ENCODE peak calls at places on chromosomes 7 and 10, in seven cellular contexts. One of them, this sample, is unnamed. For H3K36me3, the result is how much of the 10 kb centered on the place peaks cover.

GRCh38 chr7:105885386-105886111 is 9.2 kb upstream of the ATXN7L1 start:
- DNase-seq in left ventricle myocardium inferior: no peak
- DNase-seq in colonic mucosa: no peak
- DNase-seq in esophagus squamous epithelium: no peak
- DNase-seq in body of pancreas: peak
- DNase-seq in astrocyte: peak
- DNase-seq in prostate gland: no peak
- DNase-seq in this sample: no peak

GRCh38 chr7:93146465-93147127 is 1.6 kb downstream of the SAMD9L start:
- DNase-seq in left ventricle myocardium inferior: no peak
- DNase-seq in colonic mucosa: no peak
- DNase-seq in esophagus squamous epithelium: no peak
- DNase-seq in body of pancreas: no peak
- DNase-seq in astrocyte: no peak
- DNase-seq in prostate gland: no peak
- DNase-seq in this sample: no peak

GRCh38 chr10:98577578-98577977 is 130.8 kb upstream of the HPS1 start:
- DNase-seq in left ventricle myocardium inferior: no peak
- DNase-seq in colonic mucosa: no peak
- DNase-seq in esophagus squamous epithelium: no peak
- DNase-seq in body of pancreas: no peak
- DNase-seq in astrocyte: no peak
- DNase-seq in prostate gland: no peak
- DNase-seq in this sample: no peak

GRCh38 chr10:114821915-114822770 is 563 bp downstream of the FHIP2A start:
- DNase-seq in left ventricle myocardium inferior: peak
- DNase-seq in colonic mucosa: peak
- DNase-seq in esophagus squamous epithelium: no peak
- DNase-seq in body of pancreas: peak
- DNase-seq in astrocyte: peak
- DNase-seq in prostate gland: peak
- DNase-seq in this sample: peak

GRCh38 chr7:149714910-149715471 is 58.4 kb downstream of the ZNF467 start:
- DNase-seq in left ventricle myocardium inferior: no peak
- DNase-seq in colonic mucosa: peak
- DNase-seq in esophagus squamous epithelium: no peak
- DNase-seq in body of pancreas: peak
- DNase-seq in astrocyte: no peak
- DNase-seq in prostate gland: peak
- DNase-seq in this sample: peak

GRCh38 chr7:21910253-21910652 is 35.4 kb downstream of the CDCA7L start:
- DNase-seq in left ventricle myocardium inferior: no peak
- DNase-seq in colonic mucosa: no peak
- DNase-seq in esophagus squamous epithelium: no peak
- DNase-seq in body of pancreas: no peak
- DNase-seq in astrocyte: no peak
- DNase-seq in prostate gland: no peak
- DNase-seq in this sample: no peak

GRCh38 chr10:69941730-69942129 is 110.9 kb upstream of the MACROH2A2 start:
- DNase-seq in left ventricle myocardium inferior: no peak
- DNase-seq in colonic mucosa: no peak
- DNase-seq in esophagus squamous epithelium: no peak
- DNase-seq in body of pancreas: no peak
- DNase-seq in astrocyte: no peak
- DNase-seq in prostate gland: no peak
- DNase-seq in this sample: no peak

GRCh38 chr10:113666682-113667252 is 2.9 kb upstream of the NRAP start:
- DNase-seq in left ventricle myocardium inferior: no peak
- DNase-seq in colonic mucosa: no peak
- DNase-seq in esophagus squamous epithelium: no peak
- DNase-seq in body of pancreas: no peak
- DNase-seq in astrocyte: peak
- DNase-seq in prostate gland: no peak
- DNase-seq in this sample: no peak

GRCh38 chr10:96708456-96708855 is 11.9 kb downstream of the PIK3AP1 start:
- DNase-seq in left ventricle myocardium inferior: no peak
- DNase-seq in colonic mucosa: no peak
- DNase-seq in esophagus squamous epithelium: no peak
- DNase-seq in body of pancreas: peak
- DNase-seq in astrocyte: no peak
- DNase-seq in prostate gland: no peak
- DNase-seq in this sample: no peak

GRCh38 chr7:992742-993607 is 10.0 kb downstream of the CYP2W1 start:
- DNase-seq in left ventricle myocardium inferior: peak
- DNase-seq in colonic mucosa: peak
- DNase-seq in esophagus squamous epithelium: peak
- DNase-seq in body of pancreas: peak
- DNase-seq in astrocyte: peak
- DNase-seq in prostate gland: peak
- DNase-seq in this sample: peak

GRCh38 chr7:156474241-156474743 is 166.3 kb upstream of the RNF32 start:
- DNase-seq in left ventricle myocardium inferior: no peak
- DNase-seq in colonic mucosa: no peak
- DNase-seq in esophagus squamous epithelium: no peak
- DNase-seq in body of pancreas: no peak
- DNase-seq in astrocyte: peak
- DNase-seq in prostate gland: no peak
- DNase-seq in this sample: no peak

GRCh38 chr7:14888904-14889482 is 13.6 kb downstream of the DGKB start:
- DNase-seq in left ventricle myocardium inferior: no peak
- DNase-seq in colonic mucosa: no peak
- DNase-seq in esophagus squamous epithelium: no peak
- DNase-seq in body of pancreas: no peak
- DNase-seq in astrocyte: peak
- DNase-seq in prostate gland: no peak
- DNase-seq in this sample: no peak

DNA sequence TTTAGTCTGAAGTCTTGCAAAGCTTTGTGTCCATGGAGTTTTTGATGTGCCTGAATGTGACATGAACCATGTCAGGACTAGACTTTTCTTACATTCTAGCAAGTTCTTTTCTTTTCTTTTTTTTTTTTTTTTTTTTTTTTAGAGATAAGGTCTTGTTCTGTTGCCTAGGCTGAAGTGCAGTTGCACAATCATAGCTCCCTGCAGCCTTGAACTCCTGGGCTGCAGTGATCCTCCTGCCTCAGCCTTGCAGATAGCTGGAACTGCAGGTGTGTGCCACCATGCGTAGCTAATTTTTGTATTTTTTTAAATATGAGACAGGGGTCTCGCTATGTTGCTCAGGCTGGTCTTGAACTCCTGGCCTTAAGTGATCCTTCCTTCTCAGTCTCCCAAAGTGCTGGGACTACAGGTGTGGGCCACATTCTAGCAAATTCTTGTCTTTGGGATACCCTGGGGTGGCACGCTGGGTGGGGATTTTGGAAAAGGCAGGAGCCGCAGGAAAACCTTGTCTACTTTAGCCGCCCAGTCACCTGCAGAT is 152.8 kb downstream of the SVIL start:
- DNase-seq in left ventricle myocardium inferior: no peak
- DNase-seq in colonic mucosa: no peak
- DNase-seq in esophagus squamous epithelium: no peak
- DNase-seq in body of pancreas: peak
- DNase-seq in astrocyte: no peak
- DNase-seq in prostate gland: no peak
- DNase-seq in this sample: no peak
- H3K27ac ChIP-seq in left ventricle myocardium inferior: peak
- H3K27ac ChIP-seq in colonic mucosa: no peak
- H3K27ac ChIP-seq in esophagus squamous epithelium: no peak
- H3K27ac ChIP-seq in body of pancreas: no peak
- H3K27ac ChIP-seq in astrocyte: no peak
- H3K27ac ChIP-seq in prostate gland: no peak
- H3K27ac ChIP-seq in this sample: no peak

GRCh38 chr7:47483604-47484273 is 98.2 kb downstream of the TNS3 start:
- DNase-seq in left ventricle myocardium inferior: no peak
- DNase-seq in colonic mucosa: no peak
- DNase-seq in esophagus squamous epithelium: no peak
- DNase-seq in body of pancreas: no peak
- DNase-seq in astrocyte: no peak
- DNase-seq in prostate gland: no peak
- DNase-seq in this sample: no peak

GRCh38 chr7:47479821-47480575 is 101.9 kb downstream of the TNS3 start:
- DNase-seq in left ventricle myocardium inferior: no peak
- DNase-seq in colonic mucosa: no peak
- DNase-seq in esophagus squamous epithelium: no peak
- DNase-seq in body of pancreas: no peak
- DNase-seq in astrocyte: no peak
- DNase-seq in prostate gland: no peak
- DNase-seq in this sample: no peak

GRCh38 chr7:47482013-47482761 is 99.7 kb downstream of the TNS3 start:
- DNase-seq in left ventricle myocardium inferior: no peak
- DNase-seq in colonic mucosa: no peak
- DNase-seq in esophagus squamous epithelium: no peak
- DNase-seq in body of pancreas: peak
- DNase-seq in astrocyte: peak
- DNase-seq in prostate gland: no peak
- DNase-seq in this sample: no peak

GRCh38 chr7:47480576-47481538 is 101.1 kb downstream of the TNS3 start:
- DNase-seq in left ventricle myocardium inferior: no peak
- DNase-seq in colonic mucosa: no peak
- DNase-seq in esophagus squamous epithelium: no peak
- DNase-seq in body of pancreas: no peak
- DNase-seq in astrocyte: no peak
- DNase-seq in prostate gland: peak
- DNase-seq in this sample: no peak

GRCh38 chr7:47481656-47482012 is 100.3 kb downstream of the TNS3 start:
- DNase-seq in left ventricle myocardium inferior: no peak
- DNase-seq in colonic mucosa: no peak
- DNase-seq in esophagus squamous epithelium: no peak
- DNase-seq in body of pancreas: no peak
- DNase-seq in astrocyte: no peak
- DNase-seq in prostate gland: no peak
- DNase-seq in this sample: no peak
- H3K4me3 ChIP-seq in left ventricle myocardium inferior: peak
- H3K4me3 ChIP-seq in colonic mucosa: no peak
- H3K4me3 ChIP-seq in esophagus squamous epithelium: no peak
- H3K4me3 ChIP-seq in body of pancreas: no peak
- H3K4me3 ChIP-seq in astrocyte: peak
- H3K4me3 ChIP-seq in prostate gland: no peak
- H3K4me3 ChIP-seq in this sample: no peak

GRCh38 chr7:84274029-84274638 is 79.5 kb upstream of the SEMA3A start:
- DNase-seq in left ventricle myocardium inferior: no peak
- DNase-seq in colonic mucosa: no peak
- DNase-seq in esophagus squamous epithelium: no peak
- DNase-seq in body of pancreas: no peak
- DNase-seq in astrocyte: no peak
- DNase-seq in prostate gland: no peak
- DNase-seq in this sample: no peak
- H3K36me3 ChIP-seq in left ventricle myocardium inferior: under half
- H3K36me3 ChIP-seq in colonic mucosa: under half
- H3K36me3 ChIP-seq in esophagus squamous epithelium: under half
- H3K36me3 ChIP-seq in body of pancreas: under half
- H3K36me3 ChIP-seq in astrocyte: under half
- H3K36me3 ChIP-seq in prostate gland: under half
- H3K36me3 ChIP-seq in this sample: under half

DNA sequence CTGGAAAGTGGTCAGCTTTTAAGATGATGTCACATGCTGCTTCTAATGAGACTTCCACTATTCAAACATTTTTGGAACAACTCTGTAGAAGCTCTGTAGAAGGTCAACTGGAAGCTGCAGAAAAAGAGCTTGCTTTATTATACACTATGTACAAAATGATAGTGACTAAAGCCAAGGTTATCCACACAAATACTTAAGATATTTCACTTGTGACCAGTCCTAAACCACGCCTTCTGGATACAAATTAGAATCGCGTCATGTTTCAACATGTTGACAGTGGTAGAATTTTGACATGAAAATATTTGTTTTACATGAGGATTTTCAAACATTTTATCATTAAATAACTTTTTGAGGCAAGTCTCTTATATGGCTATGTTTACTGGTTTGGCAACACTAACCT is 499.6 kb upstream of the PHF14 start:
- DNase-seq in left ventricle myocardium inferior: no peak
- DNase-seq in colonic mucosa: no peak
- DNase-seq in esophagus squamous epithelium: no peak
- DNase-seq in body of pancreas: no peak
- DNase-seq in astrocyte: peak
- DNase-seq in prostate gland: no peak
- DNase-seq in this sample: no peak
- H3K27ac ChIP-seq in left ventricle myocardium inferior: no peak
- H3K27ac ChIP-seq in colonic mucosa: no peak
- H3K27ac ChIP-seq in esophagus squamous epithelium: no peak
- H3K27ac ChIP-seq in body of pancreas: no peak
- H3K27ac ChIP-seq in astrocyte: no peak
- H3K27ac ChIP-seq in prostate gland: no peak
- H3K27ac ChIP-seq in this sample: no peak